ENCODE peak calls at places on chromosomes 7 and 10, in eight cellular contexts. One of them, this sample, is unnamed.

GRCh38 chr7:90599892-90600555 is 3.9 kb downstream of the CDK14 start:
- DNase-seq in HFF-Myc: no peak
- DNase-seq in body of pancreas: no peak
- DNase-seq in psoas muscle: no peak
- DNase-seq in GM23338: no peak
- DNase-seq in fibroblast of mammary gland: peak
- DNase-seq in foreskin fibroblast: no peak
- DNase-seq in SK-N-SH: peak
- DNase-seq in this sample: no peak

GRCh38 chr10:34809796-34810195 is 5.3 kb downstream of the PARD3 start:
- DNase-seq in HFF-Myc: no peak
- DNase-seq in body of pancreas: no peak
- DNase-seq in psoas muscle: no peak
- DNase-seq in GM23338: no peak
- DNase-seq in fibroblast of mammary gland: no peak
- DNase-seq in foreskin fibroblast: no peak
- DNase-seq in SK-N-SH: no peak
- DNase-seq in this sample: no peak

GRCh38 chr10:50846753-50847152 is 38.7 kb downstream of the A1CF start:
- DNase-seq in HFF-Myc: no peak
- DNase-seq in body of pancreas: no peak
- DNase-seq in psoas muscle: no peak
- DNase-seq in GM23338: peak
- DNase-seq in fibroblast of mammary gland: peak
- DNase-seq in foreskin fibroblast: peak
- DNase-seq in SK-N-SH: no peak
- DNase-seq in this sample: no peak

GRCh38 chr10:26627320-26627719 is 70.2 kb upstream of the PDSS1 start:
- DNase-seq in HFF-Myc: no peak
- DNase-seq in body of pancreas: no peak
- DNase-seq in psoas muscle: no peak
- DNase-seq in GM23338: peak
- DNase-seq in fibroblast of mammary gland: peak
- DNase-seq in foreskin fibroblast: no peak
- DNase-seq in SK-N-SH: no peak
- DNase-seq in this sample: no peak

GRCh38 chr10:20932606-20933005 is 35.5 kb upstream of the NEBL start:
- DNase-seq in HFF-Myc: no peak
- DNase-seq in body of pancreas: no peak
- DNase-seq in psoas muscle: no peak
- DNase-seq in GM23338: no peak
- DNase-seq in fibroblast of mammary gland: no peak
- DNase-seq in foreskin fibroblast: no peak
- DNase-seq in SK-N-SH: no peak
- DNase-seq in this sample: no peak

GRCh38 chr7:22667562-22668239 is 59.3 kb upstream of the IL6 start:
- DNase-seq in HFF-Myc: peak
- DNase-seq in body of pancreas: no peak
- DNase-seq in psoas muscle: no peak
- DNase-seq in GM23338: peak
- DNase-seq in fibroblast of mammary gland: peak
- DNase-seq in foreskin fibroblast: peak
- DNase-seq in SK-N-SH: no peak
- DNase-seq in this sample: peak

GRCh38 chr7:158559356-158559755 is 28.3 kb downstream of the PTPRN2 start:
- DNase-seq in HFF-Myc: no peak
- DNase-seq in body of pancreas: no peak
- DNase-seq in psoas muscle: no peak
- DNase-seq in GM23338: no peak
- DNase-seq in fibroblast of mammary gland: no peak
- DNase-seq in foreskin fibroblast: no peak
- DNase-seq in SK-N-SH: no peak
- DNase-seq in this sample: peak

GRCh38 chr10:73879296-73880173 is 5.2 kb upstream of the CAMK2G start:
- DNase-seq in HFF-Myc: peak
- DNase-seq in body of pancreas: peak
- DNase-seq in psoas muscle: peak
- DNase-seq in GM23338: peak
- DNase-seq in fibroblast of mammary gland: peak
- DNase-seq in foreskin fibroblast: peak
- DNase-seq in SK-N-SH: peak
- DNase-seq in this sample: peak

GRCh38 chr7:108222236-108222892 is 92.2 kb upstream of the LAMB4 start:
- DNase-seq in HFF-Myc: peak
- DNase-seq in body of pancreas: no peak
- DNase-seq in psoas muscle: no peak
- DNase-seq in GM23338: peak
- DNase-seq in fibroblast of mammary gland: no peak
- DNase-seq in foreskin fibroblast: peak
- DNase-seq in SK-N-SH: no peak
- DNase-seq in this sample: peak

GRCh38 chr7:55055479-55055878 is 36.7 kb downstream of the EGFR start:
- DNase-seq in HFF-Myc: no peak
- DNase-seq in body of pancreas: no peak
- DNase-seq in psoas muscle: no peak
- DNase-seq in GM23338: no peak
- DNase-seq in fibroblast of mammary gland: peak
- DNase-seq in foreskin fibroblast: peak
- DNase-seq in SK-N-SH: no peak
- DNase-seq in this sample: no peak

GRCh38 chr7:131467788-131468187 is 88.6 kb downstream of the PODXL start:
- DNase-seq in HFF-Myc: no peak
- DNase-seq in body of pancreas: no peak
- DNase-seq in psoas muscle: no peak
- DNase-seq in GM23338: no peak
- DNase-seq in fibroblast of mammary gland: no peak
- DNase-seq in foreskin fibroblast: no peak
- DNase-seq in SK-N-SH: no peak
- DNase-seq in this sample: no peak

GRCh38 chr7:44067064-44067951 is 1.9 kb upstream of the PGAM2 start:
- DNase-seq in HFF-Myc: no peak
- DNase-seq in body of pancreas: no peak
- DNase-seq in psoas muscle: peak
- DNase-seq in GM23338: no peak
- DNase-seq in fibroblast of mammary gland: no peak
- DNase-seq in foreskin fibroblast: no peak
- DNase-seq in SK-N-SH: peak
- DNase-seq in this sample: peak

GRCh38 chr7:3597243-3597642 is 296.2 kb downstream of the SDK1 start:
- DNase-seq in HFF-Myc: no peak
- DNase-seq in body of pancreas: no peak
- DNase-seq in psoas muscle: no peak
- DNase-seq in GM23338: no peak
- DNase-seq in fibroblast of mammary gland: no peak
- DNase-seq in foreskin fibroblast: no peak
- DNase-seq in SK-N-SH: no peak
- DNase-seq in this sample: no peak
- TF ChIP-seq CTCF in HFF-Myc: no peak
- TF ChIP-seq CTCF in body of pancreas: no peak
- TF ChIP-seq CTCF in psoas muscle: no peak
- TF ChIP-seq CTCF in GM23338: no peak
- TF ChIP-seq CTCF in fibroblast of mammary gland: no peak
- TF ChIP-seq CTCF in foreskin fibroblast: no peak
- TF ChIP-seq CTCF in SK-N-SH: no peak
- TF ChIP-seq CTCF in this sample: no peak

DNA sequence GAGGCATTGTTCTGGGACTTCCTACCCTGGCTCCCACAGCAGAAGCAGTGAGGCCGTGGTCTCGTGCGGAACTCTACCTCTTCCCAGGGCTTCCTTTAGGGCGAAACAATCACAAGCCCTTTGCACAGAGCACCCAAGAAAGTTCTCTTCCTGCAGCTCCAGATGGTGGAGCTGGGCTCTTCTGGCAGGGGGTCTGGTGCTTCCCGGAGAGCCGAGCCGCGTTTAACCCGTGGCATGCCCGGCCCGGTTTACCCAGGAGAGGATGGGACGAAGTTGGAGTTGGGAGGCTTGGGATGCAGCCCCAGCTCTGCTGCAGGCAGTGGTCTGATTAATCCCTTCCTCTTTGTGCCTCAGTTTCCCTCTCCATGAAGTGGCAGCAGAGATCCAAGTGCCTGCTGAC is 9.0 kb upstream of the ATP6V0E2 start:
- DNase-seq in HFF-Myc: no peak
- DNase-seq in body of pancreas: no peak
- DNase-seq in psoas muscle: no peak
- DNase-seq in GM23338: no peak
- DNase-seq in fibroblast of mammary gland: no peak
- DNase-seq in foreskin fibroblast: no peak
- DNase-seq in SK-N-SH: no peak
- DNase-seq in this sample: no peak
- H3K4me3 ChIP-seq in HFF-Myc: no peak
- H3K4me3 ChIP-seq in body of pancreas: no peak
- H3K4me3 ChIP-seq in psoas muscle: no peak
- H3K4me3 ChIP-seq in GM23338: no peak
- H3K4me3 ChIP-seq in fibroblast of mammary gland: no peak
- H3K4me3 ChIP-seq in foreskin fibroblast: no peak
- H3K4me3 ChIP-seq in SK-N-SH: no peak
- H3K4me3 ChIP-seq in this sample: no peak

GRCh38 chr10:22219308-22219707 is 1.5 kb upstream of the EBLN1 start:
- DNase-seq in HFF-Myc: no peak
- DNase-seq in body of pancreas: no peak
- DNase-seq in psoas muscle: no peak
- DNase-seq in GM23338: no peak
- DNase-seq in fibroblast of mammary gland: peak
- DNase-seq in foreskin fibroblast: peak
- DNase-seq in SK-N-SH: no peak
- DNase-seq in this sample: no peak

GRCh38 chr10:22217842-22218241 is at the start of gene EBLN1:
- DNase-seq in HFF-Myc: no peak
- DNase-seq in body of pancreas: no peak
- DNase-seq in psoas muscle: no peak
- DNase-seq in GM23338: no peak
- DNase-seq in fibroblast of mammary gland: no peak
- DNase-seq in foreskin fibroblast: no peak
- DNase-seq in SK-N-SH: no peak
- DNase-seq in this sample: no peak

GRCh38 chr10:22222236-22223190 is 4.7 kb upstream of the EBLN1 start:
- DNase-seq in HFF-Myc: no peak
- DNase-seq in body of pancreas: no peak
- DNase-seq in psoas muscle: no peak
- DNase-seq in GM23338: no peak
- DNase-seq in fibroblast of mammary gland: no peak
- DNase-seq in foreskin fibroblast: no peak
- DNase-seq in SK-N-SH: no peak
- DNase-seq in this sample: no peak

GRCh38 chr10:22218448-22218847 is 633 bp upstream of the EBLN1 start:
- DNase-seq in HFF-Myc: no peak
- DNase-seq in body of pancreas: no peak
- DNase-seq in psoas muscle: no peak
- DNase-seq in GM23338: peak
- DNase-seq in fibroblast of mammary gland: no peak
- DNase-seq in foreskin fibroblast: no peak
- DNase-seq in SK-N-SH: no peak
- DNase-seq in this sample: no peak
- TF ChIP-seq CTCF in HFF-Myc: no peak
- TF ChIP-seq CTCF in body of pancreas: no peak
- TF ChIP-seq CTCF in psoas muscle: no peak
- TF ChIP-seq CTCF in GM23338: peak
- TF ChIP-seq CTCF in fibroblast of mammary gland: peak
- TF ChIP-seq CTCF in foreskin fibroblast: no peak
- TF ChIP-seq CTCF in SK-N-SH: no peak
- TF ChIP-seq CTCF in this sample: peak

DNA sequence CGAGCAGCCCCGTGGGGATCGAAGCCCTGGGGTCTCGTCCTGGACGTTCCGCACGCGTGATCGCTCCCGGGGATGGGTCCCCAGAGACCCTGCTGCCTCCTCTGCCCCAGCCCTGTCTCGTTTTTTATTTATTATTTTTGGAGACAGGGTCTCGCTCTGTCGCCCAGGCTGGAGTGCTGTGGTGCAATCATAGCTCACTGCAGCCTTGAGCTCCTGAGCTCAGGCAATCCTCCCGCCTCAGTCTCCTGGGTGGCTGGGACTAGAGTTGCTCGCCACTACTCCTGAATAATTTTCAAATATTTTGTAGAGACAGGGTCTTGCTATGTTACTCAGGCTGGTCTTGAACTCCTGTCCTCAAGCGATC is 319 bp upstream of the STX1A start:
- DNase-seq in HFF-Myc: no peak
- DNase-seq in body of pancreas: peak
- DNase-seq in psoas muscle: no peak
- DNase-seq in GM23338: no peak
- DNase-seq in fibroblast of mammary gland: no peak
- DNase-seq in foreskin fibroblast: no peak
- DNase-seq in SK-N-SH: no peak
- DNase-seq in this sample: no peak
- H3K4me3 ChIP-seq in HFF-Myc: peak
- H3K4me3 ChIP-seq in body of pancreas: no peak
- H3K4me3 ChIP-seq in psoas muscle: peak
- H3K4me3 ChIP-seq in GM23338: peak
- H3K4me3 ChIP-seq in fibroblast of mammary gland: peak
- H3K4me3 ChIP-seq in foreskin fibroblast: peak
- H3K4me3 ChIP-seq in SK-N-SH: peak
- H3K4me3 ChIP-seq in this sample: peak

DNA sequence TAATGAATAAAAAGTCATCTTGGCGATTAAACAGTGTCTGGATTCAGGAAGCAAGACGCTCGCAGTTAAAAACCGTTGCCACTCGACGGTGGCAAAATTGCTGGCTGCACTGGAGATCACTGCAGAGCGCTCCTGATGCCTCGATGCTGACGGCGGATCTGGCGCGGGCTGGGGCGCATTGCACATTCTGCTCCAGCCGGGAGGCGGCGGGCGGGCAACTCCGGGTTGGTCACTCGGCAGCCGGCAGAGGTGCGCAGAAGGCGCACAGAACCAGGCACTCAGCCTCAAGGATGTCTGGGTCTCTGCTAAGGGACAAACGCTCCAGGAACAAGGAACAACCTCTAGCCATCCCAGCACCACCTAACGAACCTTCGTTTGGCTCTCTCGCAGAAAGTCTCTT is 254.5 kb downstream of the OTUD1 start:
- DNase-seq in HFF-Myc: no peak
- DNase-seq in body of pancreas: no peak
- DNase-seq in psoas muscle: no peak
- DNase-seq in GM23338: peak
- DNase-seq in fibroblast of mammary gland: no peak
- DNase-seq in foreskin fibroblast: no peak
- DNase-seq in SK-N-SH: peak
- DNase-seq in this sample: peak
- TF ChIP-seq CTCF in HFF-Myc: no peak
- TF ChIP-seq CTCF in body of pancreas: no peak
- TF ChIP-seq CTCF in psoas muscle: no peak
- TF ChIP-seq CTCF in GM23338: peak
- TF ChIP-seq CTCF in fibroblast of mammary gland: no peak
- TF ChIP-seq CTCF in foreskin fibroblast: no peak
- TF ChIP-seq CTCF in SK-N-SH: no peak
- TF ChIP-seq CTCF in this sample: no peak

GRCh38 chr7:154794147-154794780 is 208.7 kb downstream of the PAXIP1 start:
- DNase-seq in HFF-Myc: no peak
- DNase-seq in body of pancreas: no peak
- DNase-seq in psoas muscle: no peak
- DNase-seq in GM23338: no peak
- DNase-seq in fibroblast of mammary gland: no peak
- DNase-seq in foreskin fibroblast: no peak
- DNase-seq in SK-N-SH: no peak
- DNase-seq in this sample: no peak
- H3K4me3 ChIP-seq in HFF-Myc: no peak
- H3K4me3 ChIP-seq in body of pancreas: no peak
- H3K4me3 ChIP-seq in psoas muscle: no peak
- H3K4me3 ChIP-seq in GM23338: no peak
- H3K4me3 ChIP-seq in fibroblast of mammary gland: no peak
- H3K4me3 ChIP-seq in foreskin fibroblast: no peak
- H3K4me3 ChIP-seq in SK-N-SH: no peak
- H3K4me3 ChIP-seq in this sample: no peak

This sample was measured in osteoblast.